ENCODE peak calls at places on chromosome 16, in nine cellular contexts. G is right atrium auricular region, F is astrocyte of the cerebellum, H is HCT116, C is gastrocnemius medialis, A is ovary, I is fibroblast of the aortic adventitia, X is psoas muscle, T is mesenchymal stem cell. P is an unnamed sample.

GRCh38 chr16:16908058-16908457 is 529.1 kb downstream of the NPIPA7 start:
- DNase-seq in G (no peak), F (no peak), T (no peak), C (no peak), H (no peak), I (no peak), A (no peak), X (no peak), P (no peak)

GRCh38 chr16:81369888-81370504 is 55.2 kb downstream of the GAN start:
- DNase-seq in I (no peak), G (no peak), A (no peak), X (no peak), F (no peak), T (no peak), H (no peak), C (no peak), P (no peak)

GRCh38 chr16:82011199-82011641 is at the start of gene SDR42E1:
- DNase-seq in T (no peak), G (no peak), C (no peak), I (no peak), H (peak), F (no peak), X (no peak), A (no peak), P (no peak)

GRCh38 chr16:77373726-77374125 is 61.1 kb downstream of the ADAMTS18 start:
- DNase-seq in F (no peak), I (no peak), G (no peak), X (no peak), A (no peak), H (no peak), C (no peak), T (no peak), P (no peak)

GRCh38 chr16:17339764-17340541 is 130.8 kb downstream of the XYLT1 start:
- DNase-seq in H (no peak), X (no peak), A (no peak), T (no peak), G (no peak), I (no peak), C (peak), F (no peak), P (peak)

GRCh38 chr16:14527411-14528044 is 102.5 kb downstream of the PARN start:
- DNase-seq in C (peak), G (peak), T (peak), X (no peak), A (peak), F (peak), I (peak), H (no peak), P (peak)

GRCh38 chr16:84836234-84836647 is 16.5 kb downstream of the CRISPLD2 start:
- DNase-seq in G (peak), T (peak), X (peak), C (peak), H (no peak), F (peak), I (peak), A (peak), P (peak)

GRCh38 chr16:19909750-19910322 is 25.2 kb upstream of the GPRC5B start:
- DNase-seq in C (no peak), X (no peak), G (no peak), T (no peak), A (no peak), F (no peak), I (no peak), H (no peak), P (no peak)

GRCh38 chr16:53504665-53505064 is 1.7 kb upstream of the AKTIP start:
- DNase-seq in T (peak), G (no peak), I (peak), C (no peak), F (no peak), H (no peak), A (no peak), X (peak), P (peak)

GRCh38 chr16:77782694-77783093 is 5.7 kb upstream of the VAT1L start:
- DNase-seq in G (no peak), T (peak), F (no peak), I (peak), A (no peak), C (no peak), H (peak), X (no peak), P (no peak)

GRCh38 chr16:9258423-9259051 is 167.1 kb downstream of the HAPSTR1 start:
- DNase-seq in C (no peak), T (no peak), I (peak), A (no peak), F (no peak), G (no peak), X (no peak), H (peak), P (no peak)

GRCh38 chr16:8989099-8989878 is 25.6 kb upstream of the USP7 start:
- DNase-seq in C (no peak), H (no peak), T (peak), F (no peak), A (no peak), X (no peak), I (no peak), G (no peak), P (no peak)

GRCh38 chr16:54489225-54489781 is 202.7 kb upstream of the IRX3 start:
- DNase-seq in A (no peak), X (no peak), C (no peak), F (no peak), I (no peak), T (no peak), G (no peak), H (no peak), P (no peak)

GRCh38 chr16:77574867-77575619 is 140.2 kb upstream of the ADAMTS18 start:
- DNase-seq in X (peak), H (no peak), T (peak), G (no peak), A (no peak), C (no peak), F (no peak), I (peak), P (no peak)

GRCh38 chr16:80303691-80304090 is 237.1 kb upstream of the DYNLRB2 start:
- DNase-seq in T (no peak), A (no peak), X (no peak), H (no peak), F (peak), C (no peak), G (no peak), I (no peak), P (no peak)

GRCh38 chr16:83627996-83628395 is 179.8 kb upstream of the HSBP1 start:
- DNase-seq in A (no peak), H (no peak), F (no peak), I (no peak), X (no peak), C (no peak), T (no peak), G (peak), P (no peak)

GRCh38 chr16:85490971-85491771 is 122.0 kb upstream of the GSE1 start:
- DNase-seq in H (peak), X (no peak), T (no peak), I (no peak), C (no peak), F (no peak), G (no peak), A (no peak), P (no peak)

GRCh38 chr16:81095653-81095952 is 592 bp downstream of the GCSH start:
- DNase-seq in H (no peak), X (no peak), A (no peak), G (peak), I (no peak), T (no peak), C (no peak), F (no peak), P (no peak)

GRCh38 chr16:87178977-87179376 is 138.2 kb downstream of the C16orf95 start:
- DNase-seq in T (peak), A (no peak), H (no peak), G (no peak), F (no peak), C (no peak), X (no peak), I (peak), P (no peak)

GRCh38 chr16:3774156-3774767 is 56.9 kb upstream of the TRAP1 start:
- DNase-seq in T (no peak), C (peak), F (no peak), G (no peak), X (no peak), I (peak), A (peak), H (no peak), P (peak)

GRCh38 chr16:11624645-11625607 is 38.2 kb upstream of the LITAF start:
- DNase-seq in H (no peak), T (no peak), G (no peak), I (no peak), F (no peak), A (no peak), X (no peak), C (no peak), P (no peak)

GRCh38 chr16:48611329-48612137 is 1.6 kb upstream of the N4BP1 start:
- DNase-seq in I (no peak), G (peak), F (no peak), H (no peak), T (no peak), C (no peak), A (no peak), X (no peak), P (no peak)

GRCh38 chr16:78200623-78201096 is 101.2 kb downstream of the WWOX start:
- DNase-seq in A (no peak), T (no peak), G (no peak), H (no peak), X (no peak), F (no peak), C (no peak), I (no peak), P (no peak)

GRCh38 chr16:13997933-13998332 is 73.2 kb upstream of the MRTFB start:
- DNase-seq in C (no peak), I (no peak), A (no peak), T (no peak), H (no peak), G (no peak), F (no peak), X (no peak), P (no peak)

GRCh38 chr16:2699791-2700600 is 17.7 kb downstream of the KCTD5 start:
- DNase-seq in I (no peak), C (no peak), T (no peak), A (no peak), H (no peak), G (no peak), X (peak), F (no peak), P (no peak)

GRCh38 chr16:3609895-3610697 is 1.3 kb downstream of the SLX4 start:
- DNase-seq in X (no peak), F (no peak), C (no peak), A (no peak), G (no peak), I (no peak), T (peak), H (no peak), P (no peak)

GRCh38 chr16:35559911-35560636 is 2100.7 kb downstream of the TP53TG3F start:
- DNase-seq in H (no peak), C (no peak), F (no peak), T (no peak), G (no peak), A (no peak), I (no peak), X (no peak), P (no peak)

GRCh38 chr16:49788936-49789335 is 67.0 kb downstream of the ZNF423 start:
- DNase-seq in G (no peak), H (no peak), T (no peak), F (no peak), C (no peak), I (peak), A (no peak), X (no peak), P (no peak)

GRCh38 chr16:50585331-50585776 is 37.2 kb downstream of the NKD1 start:
- DNase-seq in G (peak), F (no peak), X (peak), C (peak), I (peak), H (no peak), T (no peak), A (peak), P (no peak)

GRCh38 chr16:24986512-24987303 is 28.5 kb downstream of the ARHGAP17 start:
- DNase-seq in A (peak), T (peak), H (no peak), I (peak), X (no peak), F (peak), C (no peak), G (no peak), P (peak)

GRCh38 chr16:85578599-85578948 is 34.5 kb upstream of the GSE1 start:
- DNase-seq in H (no peak), X (no peak), C (no peak), T (no peak), I (no peak), A (no peak), F (no peak), G (no peak), P (no peak)

GRCh38 chr16:23069844-23070243 is 79.4 kb downstream of the USP31 start:
- DNase-seq in I (no peak), H (no peak), T (no peak), F (no peak), C (no peak), A (no peak), X (no peak), G (no peak), P (no peak)

GRCh38 chr16:56298948-56299602 is 107.8 kb downstream of the GNAO1 start:
- DNase-seq in F (no peak), T (no peak), I (no peak), G (no peak), H (no peak), C (no peak), X (no peak), A (no peak), P (no peak)

GRCh38 chr16:84423416-84423837 is 55.1 kb downstream of the ATP2C2 start:
- DNase-seq in T (peak), F (no peak), I (peak), A (no peak), H (peak), X (no peak), C (no peak), G (no peak), P (no peak)

GRCh38 chr16:8962393-8963009 is 1.2 kb downstream of the USP7 start:
- DNase-seq in G (no peak), H (no peak), X (peak), F (no peak), C (peak), A (no peak), I (peak), T (peak), P (no peak)

GRCh38 chr16:19192865-19193264 is 24.8 kb downstream of the SYT17 start:
- DNase-seq in H (no peak), X (no peak), A (no peak), C (no peak), G (no peak), I (no peak), T (no peak), F (no peak), P (no peak)

GRCh38 chr16:19114359-19115147 is 789 bp downstream of the ITPRIPL2 start:
- DNase-seq in F (no peak), G (peak), C (peak), A (peak), I (peak), X (peak), T (peak), H (no peak), P (no peak)

GRCh38 chr16:67845291-67846062 is 1.3 kb upstream of the NUTF2 start:
- DNase-seq in G (no peak), T (peak), X (no peak), C (no peak), A (no peak), F (no peak), I (no peak), H (no peak), P (no peak)
- H3K4me3 ChIP-seq in G (peak), T (no peak), X (peak), C (peak), A (no peak), F (peak), I (peak), H (peak), P (peak)

GRCh38 chr16:75012380-75013081 is 13.7 kb downstream of the ZNRF1 start:
- DNase-seq in A (no peak), F (no peak), G (no peak), I (peak), C (no peak), T (no peak), H (no peak), X (no peak), P (no peak)
- H3K4me3 ChIP-seq in A (no peak), F (no peak), G (no peak), I (peak), C (peak), T (no peak), H (peak), X (peak), P (no peak)

GRCh38 chr16:70689970-70690905 is 4.4 kb upstream of the MTSS2 start:
- DNase-seq in T (no peak), G (no peak), I (no peak), F (no peak), X (peak), H (no peak), A (no peak), C (peak), P (no peak)

GRCh38 chr16:70691223-70692129 is 5.6 kb upstream of the MTSS2 start:
- DNase-seq in A (peak), C (peak), I (peak), X (peak), F (peak), T (peak), G (peak), H (no peak), P (peak)

GRCh38 chr16:70693231-70693671 is 7.4 kb upstream of the MTSS2 start:
- DNase-seq in X (peak), H (no peak), A (no peak), T (peak), I (no peak), F (no peak), C (peak), G (no peak), P (no peak)

GRCh38 chr16:70692481-70693203 is 6.8 kb upstream of the MTSS2 start:
- DNase-seq in G (no peak), X (peak), T (peak), C (peak), A (no peak), I (no peak), F (no peak), H (no peak), P (no peak)

DNA sequence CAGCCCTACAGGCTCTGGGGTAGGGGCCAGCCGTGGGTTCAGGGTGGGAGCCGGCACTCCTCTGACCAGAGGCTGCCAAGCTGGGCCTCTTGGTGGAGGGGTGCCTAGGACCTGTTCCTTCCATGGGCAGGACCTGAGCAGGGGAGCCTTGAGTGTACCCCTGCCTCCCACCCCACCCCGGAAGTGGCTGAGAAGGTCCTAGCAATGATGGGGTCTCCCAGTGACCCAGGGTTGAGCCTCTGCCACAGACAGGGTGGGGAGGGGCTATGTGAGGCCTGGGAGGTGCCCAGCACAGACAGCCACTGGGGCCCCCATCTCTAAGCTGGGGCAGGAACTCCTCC is 6.2 kb upstream of the MTSS2 start:
- DNase-seq in G (no peak), A (no peak), C (no peak), H (no peak), T (no peak), X (no peak), F (no peak), I (no peak), P (no peak)
- H3K4me3 ChIP-seq in G (no peak), A (no peak), C (no peak), H (no peak), T (no peak), X (no peak), F (no peak), I (no peak), P (no peak)

DNA sequence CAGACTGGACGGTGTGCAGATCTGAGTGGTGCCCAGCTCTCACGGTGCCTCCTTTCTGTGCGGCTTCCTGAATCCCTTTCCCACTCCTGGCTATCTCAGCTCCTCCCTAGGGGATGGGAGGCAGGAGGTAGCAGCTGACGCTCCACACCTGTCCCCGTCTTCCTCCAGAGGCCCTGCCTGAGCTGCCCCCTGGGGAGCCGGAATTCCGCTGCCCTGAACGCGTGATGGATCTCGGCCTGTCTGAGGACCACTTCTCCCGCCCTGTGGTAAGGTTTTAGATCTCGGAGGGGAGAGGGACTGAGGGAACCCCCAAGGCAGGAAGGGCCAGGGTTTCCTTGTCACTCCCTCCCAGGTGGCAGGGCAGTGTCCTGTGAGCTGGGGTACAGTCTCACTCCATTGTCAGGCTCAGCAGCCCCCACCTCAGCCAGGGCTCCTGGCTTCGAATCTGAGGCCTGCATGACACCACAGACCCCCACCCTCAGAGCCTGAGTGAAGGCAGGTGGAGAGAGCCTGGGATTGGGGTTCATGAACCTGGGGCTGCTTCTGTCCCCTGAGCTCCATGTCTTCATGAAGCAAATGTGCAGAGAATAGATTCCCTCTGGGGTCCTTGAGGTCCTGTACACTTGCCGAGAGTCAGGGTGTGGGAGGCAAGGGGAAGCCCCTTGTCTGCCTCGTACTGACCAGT is 6.6 kb downstream of the DEF8 start:
- DNase-seq in A (no peak), C (no peak), T (no peak), F (no peak), G (no peak), H (no peak), X (peak), I (no peak), P (no peak)
- H3K4me3 ChIP-seq in A (no peak), C (no peak), T (no peak), F (no peak), G (no peak), H (no peak), X (no peak), I (no peak), P (no peak)

DNA sequence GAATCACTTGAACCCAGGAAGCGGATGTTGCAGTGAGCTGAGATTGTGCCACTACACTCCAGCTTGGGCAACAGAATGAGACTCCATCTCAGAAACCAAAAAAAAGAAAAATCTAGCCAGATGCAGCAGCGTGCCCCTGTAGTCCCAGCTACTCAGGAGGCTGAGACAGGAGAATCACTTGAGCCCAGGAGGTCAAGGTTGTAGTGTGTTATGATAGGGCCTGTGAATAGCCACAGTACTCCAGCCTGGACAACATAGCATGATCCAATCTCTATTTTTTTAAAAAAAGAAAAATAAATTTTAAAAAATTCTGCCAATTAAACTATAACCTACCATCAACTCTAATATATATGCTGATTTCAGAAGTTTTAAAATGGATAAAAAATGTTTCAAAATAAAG is 15.8 kb downstream of the PHLPP2 start:
- DNase-seq in F (no peak), H (no peak), G (no peak), I (no peak), X (no peak), T (no peak), C (no peak), A (no peak), P (no peak)
- H3K4me3 ChIP-seq in F (no peak), H (peak), G (no peak), I (no peak), X (no peak), T (no peak), C (no peak), A (no peak), P (no peak)

GRCh38 chr16:89114159-89114981 is 20.7 kb downstream of the ACSF3 start:
- DNase-seq in H (no peak), X (peak), C (no peak), F (no peak), A (no peak), G (no peak), I (no peak), T (no peak), P (no peak)
- H3K4me3 ChIP-seq in H (no peak), X (no peak), C (no peak), F (no peak), A (no peak), G (no peak), I (no peak), T (no peak), P (no peak)

DNA sequence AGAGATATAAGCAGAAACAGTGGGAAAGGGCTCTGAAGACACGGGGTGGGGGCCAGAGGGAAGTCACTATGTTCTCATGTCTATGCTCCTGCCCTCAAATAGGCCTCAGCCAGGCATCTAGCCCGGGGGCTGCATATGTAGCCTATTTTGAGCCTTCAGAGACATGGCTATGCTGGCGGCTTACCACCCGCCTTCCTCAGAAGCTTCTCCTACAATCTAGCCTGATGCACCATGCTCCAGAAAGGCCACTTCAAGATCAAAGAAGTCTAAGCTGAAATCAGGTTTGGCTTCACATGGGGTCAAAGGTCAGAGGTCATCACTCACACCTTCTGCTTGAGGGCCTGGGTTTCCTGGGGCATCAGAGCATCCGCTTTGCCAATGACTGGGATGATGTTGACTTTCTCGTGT is 1.6 kb downstream of the SEPTIN1 start:
- DNase-seq in X (peak), I (no peak), T (no peak), F (no peak), A (no peak), C (no peak), H (no peak), G (no peak), P (no peak)
- H3K4me3 ChIP-seq in X (no peak), I (no peak), T (no peak), F (no peak), A (no peak), C (no peak), H (no peak), G (no peak), P (no peak)

P was measured in skeletal muscle cell.